ENCODE peak calls at places on chromosomes 4 and X, in seven cellular contexts. O is Right ventricle myocardium inferior; R is HCEC 1CT; C is fibroblast of lung; X is activated CD4-positive, alpha-beta T cell treated with anti-CD3 and anti-CD28 coated beads, Interleukin-2, amount 50 U/mL, for 1 hour; Q is NB4; F is AML-193. T is an unnamed sample.

GRCh38 chr4:183806341-183806740 is 98.8 kb upstream of the STOX2 start:
- DNase-seq in O (peak), R (no peak), C (no peak), X (no peak), Q (no peak), F (no peak), T (no peak)

GRCh38 chr4:3712936-3713335 is 53.2 kb upstream of the ADRA2C start:
- DNase-seq in O (peak), R (no peak), C (no peak), X (no peak), Q (no peak), F (no peak), T (peak)

GRCh38 chr4:102343964-102344519 is 1.2 kb downstream of the SLC39A8 start:
- DNase-seq in O (no peak), R (no peak), C (peak), X (peak), Q (peak), F (peak), T (no peak)

GRCh38 chrX:143121471-143121870 is 95.7 kb downstream of the SPANXN4 start:
- DNase-seq in O (no peak), R (no peak), C (no peak), X (no peak), Q (no peak), F (no peak), T (no peak)

GRCh38 chr4:17336524-17336941 is 175.4 kb downstream of the QDPR start:
- DNase-seq in O (no peak), R (no peak), C (peak), X (peak), Q (no peak), F (no peak), T (peak)

GRCh38 chr4:109408711-109409110 is 24.9 kb upstream of the SEC24B start:
- DNase-seq in O (no peak), R (no peak), C (peak), X (no peak), Q (no peak), F (no peak), T (no peak)

GRCh38 chrX:130393451-130394074 is 8.1 kb upstream of the GPR119 start:
- DNase-seq in O (no peak), R (peak), C (peak), X (no peak), Q (peak), F (peak), T (no peak)

GRCh38 chrX:6002056-6002455 is 226.6 kb downstream of the NLGN4X start:
- DNase-seq in O (no peak), R (no peak), C (no peak), X (no peak), Q (no peak), F (no peak), T (no peak)

GRCh38 chrX:19539665-19540064 is 24.4 kb upstream of the MAP3K15 start:
- DNase-seq in O (no peak), R (no peak), C (no peak), X (no peak), Q (no peak), F (no peak), T (no peak)

GRCh38 chr4:70741872-70742271 is 20.1 kb downstream of the RUFY3 start:
- DNase-seq in O (no peak), R (no peak), C (peak), X (no peak), Q (no peak), F (no peak), T (no peak)

GRCh38 chr4:106893903-106894302 is 142.2 kb downstream of the DKK2 start:
- DNase-seq in O (peak), R (no peak), C (no peak), X (no peak), Q (no peak), F (no peak), T (no peak)